ENCODE peak calls at places on chromosome 1, in ten cellular contexts. One of them, this sample, is unnamed. For H3K36me3, the result is how much of the 10 kb centered on the place peaks cover.

GRCh38 chr1:165075725-165076370 is 280.7 kb downstream of the LMX1A start:
- DNase-seq in trophoblast cell: peak
- DNase-seq in cardiac muscle cell: peak
- DNase-seq in body of pancreas: peak
- DNase-seq in pancreas: no peak
- DNase-seq in left ventricle myocardium inferior: no peak
- DNase-seq in tibial nerve: no peak
- DNase-seq in Peyer's patch: no peak
- DNase-seq in neural progenitor cell: peak
- DNase-seq in K562: peak
- DNase-seq in this sample: no peak

GRCh38 chr1:81142099-81142776 is 658.5 kb upstream of the ADGRL2 start:
- DNase-seq in tibial nerve: no peak
- DNase-seq in cardiac muscle cell: peak
- DNase-seq in left ventricle myocardium inferior: no peak
- DNase-seq in pancreas: no peak
- DNase-seq in trophoblast cell: peak
- DNase-seq in neural progenitor cell: no peak
- DNase-seq in body of pancreas: no peak
- DNase-seq in K562: no peak
- DNase-seq in Peyer's patch: no peak
- DNase-seq in this sample: no peak

GRCh38 chr1:36118805-36119204 is 6.2 kb downstream of the COL8A2 start:
- DNase-seq in cardiac muscle cell: no peak
- DNase-seq in left ventricle myocardium inferior: no peak
- DNase-seq in trophoblast cell: no peak
- DNase-seq in K562: no peak
- DNase-seq in neural progenitor cell: no peak
- DNase-seq in body of pancreas: no peak
- DNase-seq in Peyer's patch: no peak
- DNase-seq in pancreas: no peak
- DNase-seq in tibial nerve: no peak
- DNase-seq in this sample: no peak

GRCh38 chr1:66705100-66705499 is 47.2 kb upstream of the DYNLT5 start:
- DNase-seq in trophoblast cell: no peak
- DNase-seq in Peyer's patch: no peak
- DNase-seq in cardiac muscle cell: no peak
- DNase-seq in body of pancreas: no peak
- DNase-seq in pancreas: no peak
- DNase-seq in K562: no peak
- DNase-seq in tibial nerve: no peak
- DNase-seq in left ventricle myocardium inferior: no peak
- DNase-seq in neural progenitor cell: no peak
- DNase-seq in this sample: no peak

GRCh38 chr1:4933232-4933631 is 278.8 kb downstream of the AJAP1 start:
- DNase-seq in body of pancreas: no peak
- DNase-seq in left ventricle myocardium inferior: no peak
- DNase-seq in K562: no peak
- DNase-seq in cardiac muscle cell: no peak
- DNase-seq in tibial nerve: no peak
- DNase-seq in neural progenitor cell: peak
- DNase-seq in Peyer's patch: no peak
- DNase-seq in trophoblast cell: no peak
- DNase-seq in pancreas: no peak
- DNase-seq in this sample: no peak

GRCh38 chr1:193260056-193260750 is 73.8 kb upstream of the B3GALT2 start:
- DNase-seq in body of pancreas: no peak
- DNase-seq in cardiac muscle cell: no peak
- DNase-seq in trophoblast cell: peak
- DNase-seq in tibial nerve: no peak
- DNase-seq in pancreas: no peak
- DNase-seq in K562: no peak
- DNase-seq in neural progenitor cell: no peak
- DNase-seq in Peyer's patch: no peak
- DNase-seq in left ventricle myocardium inferior: no peak
- DNase-seq in this sample: no peak

GRCh38 chr1:44672254-44672955 is 1.9 kb downstream of the TMEM53 start:
- DNase-seq in neural progenitor cell: peak
- DNase-seq in Peyer's patch: peak
- DNase-seq in body of pancreas: peak
- DNase-seq in left ventricle myocardium inferior: no peak
- DNase-seq in trophoblast cell: peak
- DNase-seq in tibial nerve: no peak
- DNase-seq in pancreas: no peak
- DNase-seq in K562: no peak
- DNase-seq in cardiac muscle cell: peak
- DNase-seq in this sample: no peak

GRCh38 chr1:46749921-46750404 is 31.0 kb upstream of the EFCAB14 start:
- DNase-seq in tibial nerve: peak
- DNase-seq in left ventricle myocardium inferior: peak
- DNase-seq in pancreas: no peak
- DNase-seq in Peyer's patch: peak
- DNase-seq in cardiac muscle cell: peak
- DNase-seq in K562: no peak
- DNase-seq in neural progenitor cell: no peak
- DNase-seq in trophoblast cell: peak
- DNase-seq in body of pancreas: no peak
- DNase-seq in this sample: no peak

GRCh38 chr1:48552420-48552819 is 80.4 kb upstream of the SPATA6 start:
- DNase-seq in Peyer's patch: no peak
- DNase-seq in tibial nerve: no peak
- DNase-seq in trophoblast cell: peak
- DNase-seq in pancreas: no peak
- DNase-seq in left ventricle myocardium inferior: no peak
- DNase-seq in neural progenitor cell: peak
- DNase-seq in body of pancreas: no peak
- DNase-seq in K562: no peak
- DNase-seq in cardiac muscle cell: peak
- DNase-seq in this sample: no peak

DNA sequence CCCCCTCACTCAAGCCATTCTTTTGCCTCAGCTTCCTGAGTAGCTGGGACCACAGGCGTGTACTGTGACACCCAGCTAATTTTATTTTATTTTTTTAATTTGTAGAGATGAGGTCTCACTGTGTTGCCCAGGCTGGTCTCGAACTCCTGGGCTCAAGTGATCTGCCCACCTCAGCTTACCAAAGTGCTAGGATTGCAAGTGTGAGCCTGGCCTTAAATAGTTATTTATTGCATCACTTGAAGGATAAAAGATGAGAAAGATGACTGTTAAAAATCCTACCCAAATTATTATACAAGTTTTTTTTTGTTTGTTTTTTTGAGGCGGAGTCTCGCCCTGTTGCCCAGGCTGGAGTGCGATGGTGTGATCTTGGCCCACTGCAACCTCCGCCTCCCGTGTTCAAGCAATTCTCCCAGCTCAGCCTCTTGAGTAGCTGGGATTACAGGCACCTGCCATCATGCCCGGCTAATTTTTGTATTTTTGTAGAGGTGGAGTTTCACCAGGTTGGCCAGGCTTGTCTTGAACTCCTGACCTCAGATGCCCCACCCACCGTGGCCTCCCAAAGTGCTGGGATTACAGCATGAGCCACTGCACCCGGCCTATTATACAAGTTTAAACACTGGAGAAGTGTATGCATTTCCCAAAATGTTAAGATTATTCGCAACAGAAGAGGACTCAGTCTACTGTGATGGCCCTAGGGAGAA is 2.3 kb downstream of the UTP11 start:
- DNase-seq in tibial nerve: no peak
- DNase-seq in cardiac muscle cell: no peak
- DNase-seq in left ventricle myocardium inferior: no peak
- DNase-seq in pancreas: no peak
- DNase-seq in neural progenitor cell: no peak
- DNase-seq in body of pancreas: no peak
- DNase-seq in Peyer's patch: no peak
- DNase-seq in K562: no peak
- DNase-seq in trophoblast cell: no peak
- DNase-seq in this sample: no peak
- H3K36me3 ChIP-seq in tibial nerve: under half
- H3K36me3 ChIP-seq in cardiac muscle cell: under half
- H3K36me3 ChIP-seq in left ventricle myocardium inferior: under half
- H3K36me3 ChIP-seq in pancreas: under half
- H3K36me3 ChIP-seq in neural progenitor cell: under half
- H3K36me3 ChIP-seq in body of pancreas: under half
- H3K36me3 ChIP-seq in Peyer's patch: under half
- H3K36me3 ChIP-seq in K562: half or more
- H3K36me3 ChIP-seq in trophoblast cell: under half
- H3K36me3 ChIP-seq in this sample: under half

GRCh38 chr1:200095057-200095577 is 67.6 kb downstream of the NR5A2 start:
- DNase-seq in trophoblast cell: no peak
- DNase-seq in body of pancreas: no peak
- DNase-seq in K562: no peak
- DNase-seq in tibial nerve: no peak
- DNase-seq in pancreas: no peak
- DNase-seq in cardiac muscle cell: no peak
- DNase-seq in Peyer's patch: no peak
- DNase-seq in neural progenitor cell: no peak
- DNase-seq in left ventricle myocardium inferior: no peak
- DNase-seq in this sample: no peak

GRCh38 chr1:200099040-200099439 is 71.5 kb downstream of the NR5A2 start:
- DNase-seq in K562: no peak
- DNase-seq in body of pancreas: peak
- DNase-seq in pancreas: no peak
- DNase-seq in cardiac muscle cell: peak
- DNase-seq in tibial nerve: no peak
- DNase-seq in neural progenitor cell: no peak
- DNase-seq in left ventricle myocardium inferior: peak
- DNase-seq in trophoblast cell: peak
- DNase-seq in Peyer's patch: no peak
- DNase-seq in this sample: no peak

DNA sequence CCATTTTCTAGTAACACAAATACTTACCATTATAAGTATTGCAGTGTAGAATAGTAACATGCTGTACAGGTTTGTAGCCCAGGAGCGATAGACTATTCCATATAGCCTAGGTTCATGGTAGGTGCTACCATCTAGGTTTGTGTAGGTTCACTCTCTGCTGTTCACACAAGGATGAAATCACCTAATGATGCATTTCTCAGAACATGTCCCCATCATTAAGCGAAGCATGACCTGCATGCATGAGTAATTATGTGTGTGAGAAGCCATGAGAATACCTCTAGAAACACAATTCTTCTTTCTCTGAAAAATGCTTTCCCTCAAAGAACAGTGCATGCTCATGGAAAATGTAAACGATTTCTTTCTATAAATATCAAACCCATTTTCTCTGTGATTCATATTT is 69.3 kb downstream of the NR5A2 start:
- DNase-seq in pancreas: no peak
- DNase-seq in Peyer's patch: no peak
- DNase-seq in tibial nerve: no peak
- DNase-seq in cardiac muscle cell: no peak
- DNase-seq in left ventricle myocardium inferior: no peak
- DNase-seq in neural progenitor cell: no peak
- DNase-seq in trophoblast cell: peak
- DNase-seq in body of pancreas: no peak
- DNase-seq in K562: no peak
- DNase-seq in this sample: no peak
- H3K27ac ChIP-seq in pancreas: no peak
- H3K27ac ChIP-seq in Peyer's patch: no peak
- H3K27ac ChIP-seq in tibial nerve: no peak
- H3K27ac ChIP-seq in cardiac muscle cell: no peak
- H3K27ac ChIP-seq in left ventricle myocardium inferior: no peak
- H3K27ac ChIP-seq in neural progenitor cell: no peak
- H3K27ac ChIP-seq in trophoblast cell: no peak
- H3K27ac ChIP-seq in body of pancreas: no peak
- H3K27ac ChIP-seq in K562: no peak
- H3K27ac ChIP-seq in this sample: no peak

GRCh38 chr1:28813931-28814465 is 2.0 kb downstream of the OPRD1 start:
- DNase-seq in cardiac muscle cell: no peak
- DNase-seq in K562: no peak
- DNase-seq in left ventricle myocardium inferior: no peak
- DNase-seq in body of pancreas: no peak
- DNase-seq in trophoblast cell: no peak
- DNase-seq in Peyer's patch: no peak
- DNase-seq in neural progenitor cell: no peak
- DNase-seq in tibial nerve: no peak
- DNase-seq in pancreas: no peak
- DNase-seq in this sample: no peak
- H3K4me3 ChIP-seq in cardiac muscle cell: no peak
- H3K4me3 ChIP-seq in K562: no peak
- H3K4me3 ChIP-seq in left ventricle myocardium inferior: no peak
- H3K4me3 ChIP-seq in body of pancreas: no peak
- H3K4me3 ChIP-seq in trophoblast cell: no peak
- H3K4me3 ChIP-seq in Peyer's patch: no peak
- H3K4me3 ChIP-seq in neural progenitor cell: no peak
- H3K4me3 ChIP-seq in tibial nerve: no peak
- H3K4me3 ChIP-seq in pancreas: no peak
- H3K4me3 ChIP-seq in this sample: no peak

GRCh38 chr1:226376300-226376699 is 31.6 kb downstream of the PARP1 start:
- DNase-seq in neural progenitor cell: no peak
- DNase-seq in pancreas: no peak
- DNase-seq in tibial nerve: no peak
- DNase-seq in trophoblast cell: no peak
- DNase-seq in Peyer's patch: no peak
- DNase-seq in cardiac muscle cell: no peak
- DNase-seq in K562: no peak
- DNase-seq in body of pancreas: no peak
- DNase-seq in left ventricle myocardium inferior: no peak
- DNase-seq in this sample: no peak

GRCh38 chr1:226371866-226372490 is 35.9 kb downstream of the PARP1 start:
- DNase-seq in pancreas: no peak
- DNase-seq in neural progenitor cell: no peak
- DNase-seq in tibial nerve: no peak
- DNase-seq in trophoblast cell: no peak
- DNase-seq in left ventricle myocardium inferior: no peak
- DNase-seq in K562: no peak
- DNase-seq in Peyer's patch: no peak
- DNase-seq in body of pancreas: no peak
- DNase-seq in cardiac muscle cell: no peak
- DNase-seq in this sample: no peak

GRCh38 chr1:226371049-226371694 is 36.7 kb downstream of the PARP1 start:
- DNase-seq in Peyer's patch: no peak
- DNase-seq in tibial nerve: no peak
- DNase-seq in body of pancreas: no peak
- DNase-seq in cardiac muscle cell: no peak
- DNase-seq in left ventricle myocardium inferior: no peak
- DNase-seq in trophoblast cell: no peak
- DNase-seq in pancreas: no peak
- DNase-seq in K562: no peak
- DNase-seq in neural progenitor cell: no peak
- DNase-seq in this sample: no peak

GRCh38 chr1:226372885-226373284 is 35.0 kb downstream of the PARP1 start:
- DNase-seq in cardiac muscle cell: no peak
- DNase-seq in trophoblast cell: no peak
- DNase-seq in body of pancreas: no peak
- DNase-seq in left ventricle myocardium inferior: peak
- DNase-seq in K562: no peak
- DNase-seq in neural progenitor cell: no peak
- DNase-seq in Peyer's patch: no peak
- DNase-seq in tibial nerve: no peak
- DNase-seq in pancreas: no peak
- DNase-seq in this sample: no peak

DNA sequence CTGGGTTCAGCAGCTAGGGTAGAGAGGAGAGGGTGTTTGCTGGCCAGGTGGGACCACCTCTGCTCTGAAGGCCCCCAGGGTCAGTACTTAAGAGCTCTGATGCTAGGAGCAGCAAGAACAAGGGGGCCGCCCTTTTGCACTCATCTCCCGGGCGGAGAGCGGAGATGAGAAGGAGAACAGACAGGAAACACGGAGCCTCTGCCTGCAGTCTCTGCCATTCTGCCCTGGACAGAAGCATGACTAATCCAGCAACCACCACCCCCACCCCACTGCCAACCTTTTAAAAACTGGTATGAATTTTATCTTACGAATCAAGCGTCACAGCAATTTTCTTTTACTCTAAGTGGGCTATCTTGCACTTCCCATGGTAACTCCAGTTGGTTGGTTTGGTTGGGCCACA is 34.5 kb downstream of the PARP1 start:
- DNase-seq in left ventricle myocardium inferior: no peak
- DNase-seq in tibial nerve: no peak
- DNase-seq in cardiac muscle cell: no peak
- DNase-seq in pancreas: no peak
- DNase-seq in body of pancreas: no peak
- DNase-seq in Peyer's patch: no peak
- DNase-seq in trophoblast cell: no peak
- DNase-seq in neural progenitor cell: no peak
- DNase-seq in K562: no peak
- DNase-seq in this sample: no peak
- H3K36me3 ChIP-seq in left ventricle myocardium inferior: half or more
- H3K36me3 ChIP-seq in tibial nerve: under half
- H3K36me3 ChIP-seq in cardiac muscle cell: half or more
- H3K36me3 ChIP-seq in pancreas: under half
- H3K36me3 ChIP-seq in body of pancreas: under half
- H3K36me3 ChIP-seq in Peyer's patch: under half
- H3K36me3 ChIP-seq in trophoblast cell: under half
- H3K36me3 ChIP-seq in neural progenitor cell: under half
- H3K36me3 ChIP-seq in K562: half or more
- H3K36me3 ChIP-seq in this sample: half or more

This sample was measured in effector memory CD4-positive, alpha-beta T cell.